ENCODE peak calls at places on chromosome X, in eight cellular contexts. O is activated CD4-positive, alpha-beta T cell treated with anti-CD3 and anti-CD28 coated beads, Interleukin-2, amount 50 U/mL, for 48 hours; X is dermis blood vessel endothelial cell; H is cardiac muscle cell; R is SK-MEL-5; I is AG09309; N is GM12891; Y is AG08396. J is an unnamed sample.

GRCh38 chrX:41553688-41554087 is 106.5 kb downstream of the NYX start:
- DNase-seq in O (no peak), X (peak; percentile 2), H (no peak), R (no peak), I (no peak), N (no peak), Y (no peak), J (no peak)

GRCh38 chrX:133923113-133923512 is 62.3 kb downstream of the GPC3 start:
- DNase-seq in O (no peak), X (no peak), H (no peak), R (no peak), I (no peak), N (no peak), Y (no peak), J (peak; percentile 26)

GRCh38 chrX:72061091-72061490 is 70.6 kb downstream of the RTL5 start:
- DNase-seq in O (no peak), X (peak; percentile 73), H (no peak), R (no peak), I (no peak), N (no peak), Y (no peak), J (no peak)

GRCh38 chrX:49269768-49270248 is at the start of gene PPP1R3F:
- DNase-seq in O (no peak), X (no peak), H (no peak), R (no peak), I (no peak), N (no peak), Y (peak; percentile 39), J (no peak)

GRCh38 chrX:48580662-48581061 is 6.4 kb downstream of the RBM3 start:
- DNase-seq in O (no peak), X (no peak), H (no peak), R (peak; percentile 5), I (no peak), N (no peak), Y (no peak), J (no peak)

GRCh38 chrX:24355095-24355494 is 5.3 kb upstream of the SUPT20HL1 start:
- DNase-seq in O (no peak), X (peak; percentile 15), H (no peak), R (no peak), I (no peak), N (no peak), Y (no peak), J (no peak)

GRCh38 chrX:38081926-38082708 is 75.8 kb downstream of the SYTL5 start:
- DNase-seq in O (no peak), X (no peak), H (no peak), R (no peak), I (no peak), N (no peak), Y (no peak), J (no peak)

GRCh38 chrX:132412208-132412607 is 76.6 kb downstream of the MBNL3 start:
- DNase-seq in O (no peak), X (no peak), H (no peak), R (no peak), I (no peak), N (no peak), Y (no peak), J (no peak)

GRCh38 chrX:10119399-10119990 is 37.3 kb upstream of the CLCN4 start:
- DNase-seq in O (peak; percentile 57), X (peak; percentile 86), H (peak; percentile 91), R (peak; percentile 69), I (peak; percentile 79), N (no peak), Y (peak; percentile 72), J (peak; percentile 74)

GRCh38 chrX:109409181-109409580 is 72.7 kb downstream of the GUCY2F start:
- DNase-seq in O (no peak), X (no peak), H (no peak), R (no peak), I (no peak), N (no peak), Y (no peak), J (no peak)

GRCh38 chrX:43064096-43064495 is 286.1 kb upstream of the PPP1R2C start:
- DNase-seq in O (no peak), X (no peak), H (no peak), R (no peak), I (no peak), N (no peak), Y (no peak), J (no peak)

GRCh38 chrX:128759745-128760144 is 707.5 kb upstream of the ACTRT1 start:
- DNase-seq in O (no peak), X (no peak), H (no peak), R (no peak), I (no peak), N (no peak), Y (no peak), J (no peak)

GRCh38 chrX:68490644-68491043 is 8.2 kb upstream of the YIPF6 start:
- DNase-seq in O (no peak), X (peak; percentile 58), H (peak; percentile 8), R (peak; percentile 65), I (no peak), N (no peak), Y (peak; percentile 48), J (no peak)

GRCh38 chrX:147910607-147911006 is 1.1 kb upstream of the FMR1 start:
- DNase-seq in O (no peak), X (no peak), H (no peak), R (no peak), I (no peak), N (no peak), Y (no peak), J (no peak)

J was measured in activated CD4-positive, alpha-beta memory T cell treated with anti-CD3 and anti-CD28 coated beads, Interleukin-2, amount 10 ng/mL, durations not matched to agents 7 days and 5 days.